ENCODE peak calls at places on chromosomes 1 and 21, in eight cellular contexts. N, T, Q, J, U, F, L and K are unnamed samples.

GRCh38 chr1:230263573-230264195 is 162.4 kb downstream of the PGBD5 start:
- DNase-seq in N (no peak), T (peak), Q (no peak), J (no peak), U (no peak), F (no peak), L (no peak), K (no peak)

GRCh38 chr1:231407537-231408396 is 14.3 kb downstream of the EGLN1 start:
- DNase-seq in N (no peak), T (no peak), Q (no peak), J (no peak), U (no peak), F (peak), L (no peak), K (no peak)

GRCh38 chr21:34526618-34527290 is 14.7 kb upstream of the KCNE1 start:
- DNase-seq in N (no peak), T (no peak), Q (peak), J (peak), U (peak), F (peak), L (no peak), K (no peak)

GRCh38 chr1:235124665-235125064 is 4.0 kb downstream of the TOMM20 start:
- DNase-seq in N (no peak), T (no peak), Q (no peak), J (no peak), U (no peak), F (no peak), L (no peak), K (no peak)

GRCh38 chr1:180842890-180843289 is 69.8 kb upstream of the KIAA1614 start:
- DNase-seq in N (no peak), T (no peak), Q (no peak), J (no peak), U (no peak), F (peak), L (no peak), K (no peak)

GRCh38 chr21:44666401-44667320 is at the start of gene KRTAP12-2:
- DNase-seq in N (no peak), T (no peak), Q (no peak), J (no peak), U (peak), F (no peak), L (no peak), K (no peak)

GRCh38 chr1:56073614-56074356 is 505.6 kb downstream of the PLPP3 start:
- DNase-seq in N (no peak), T (no peak), Q (peak), J (no peak), U (no peak), F (peak), L (no peak), K (no peak)

GRCh38 chr1:5992814-5993552 is 758 bp upstream of the NPHP4 start:
- DNase-seq in N (no peak), T (peak), Q (no peak), J (no peak), U (no peak), F (no peak), L (peak), K (peak)

GRCh38 chr21:14602418-14602987 is 56.4 kb upstream of the SAMSN1 start:
- DNase-seq in N (no peak), T (no peak), Q (no peak), J (no peak), U (no peak), F (no peak), L (no peak), K (peak)

GRCh38 chr1:39922139-39922757 is 20.5 kb upstream of the MYCL start:
- DNase-seq in N (no peak), T (no peak), Q (no peak), J (no peak), U (peak), F (no peak), L (peak), K (no peak)

GRCh38 chr1:24556414-24556795 is 518 bp downstream of the NCMAP start:
- DNase-seq in N (no peak), T (no peak), Q (no peak), J (no peak), U (no peak), F (no peak), L (no peak), K (no peak)

GRCh38 chr1:47587891-47588582 is 150.2 kb downstream of the FOXD2 start:
- DNase-seq in N (no peak), T (peak), Q (no peak), J (no peak), U (peak), F (no peak), L (no peak), K (no peak)

GRCh38 chr1:25831569-25832196 is 11.9 kb downstream of the MTFR1L start:
- DNase-seq in N (no peak), T (no peak), Q (no peak), J (no peak), U (no peak), F (no peak), L (no peak), K (no peak)

GRCh38 chr1:150484431-150484830 is 2.8 kb upstream of the TARS2 start:
- DNase-seq in N (no peak), T (no peak), Q (no peak), J (no peak), U (no peak), F (peak), L (no peak), K (no peak)

GRCh38 chr1:206002833-206003532 is at the start of gene RAB7B:
- DNase-seq in N (no peak), T (no peak), Q (peak), J (no peak), U (peak), F (peak), L (no peak), K (no peak)

GRCh38 chr1:5198328-5198727 is 543.9 kb downstream of the AJAP1 start:
- DNase-seq in N (no peak), T (no peak), Q (no peak), J (no peak), U (no peak), F (no peak), L (no peak), K (no peak)

GRCh38 chr1:23742670-23743286 is 493 bp upstream of the ELOA start:
- DNase-seq in N (no peak), T (no peak), Q (no peak), J (no peak), U (peak), F (peak), L (no peak), K (no peak)

GRCh38 chr1:246275036-246275435 is 232.0 kb downstream of the SMYD3 start:
- DNase-seq in N (no peak), T (no peak), Q (no peak), J (no peak), U (no peak), F (no peak), L (no peak), K (no peak)

GRCh38 chr1:199054706-199055105 is 415.9 kb downstream of the PTPRC start:
- DNase-seq in N (no peak), T (no peak), Q (no peak), J (no peak), U (no peak), F (no peak), L (no peak), K (no peak)

GRCh38 chr1:116667577-116668105 is at the start of gene IGSF3:
- DNase-seq in N (peak), T (peak), Q (peak), J (peak), U (peak), F (peak), L (peak), K (peak)

GRCh38 chr1:65265296-65266271 is 43.8 kb upstream of the DNAJC6 start:
- DNase-seq in N (no peak), T (peak), Q (peak), J (no peak), U (peak), F (peak), L (peak), K (no peak)

GRCh38 chr1:232127190-232127589 is 500.6 kb downstream of the DISC1 start:
- DNase-seq in N (no peak), T (no peak), Q (peak), J (no peak), U (no peak), F (peak), L (no peak), K (no peak)

GRCh38 chr1:203379831-203380230 is 28.9 kb upstream of the FMOD start:
- DNase-seq in N (no peak), T (no peak), Q (no peak), J (no peak), U (no peak), F (no peak), L (no peak), K (no peak)